ENCODE peak calls at places on chromosome 4, in six cellular contexts. L is H9, N is thyroid gland, H is breast epithelium, M is heart left ventricle, G is lower lobe of right lung. D is an unnamed sample.
A peak's percentile ranks its signal among the peaks of the same experiment; 100 is the strongest.

GRCh38 chr4:168063031-168063430 is 29.3 kb upstream of the ANXA10 start:
- DNase-seq in L (no peak), N (no peak), H (no peak), M (no peak), G (no peak), D (no peak)

GRCh38 chr4:3745886-3746656 is 20.1 kb upstream of the ADRA2C start:
- DNase-seq in L (no peak), N (no peak), H (no peak), M (no peak), G (no peak), D (peak; percentile 58)

GRCh38 chr4:79682161-79682560 is 274.1 kb upstream of the GK2 start:
- DNase-seq in L (no peak), N (no peak), H (no peak), M (no peak), G (no peak), D (no peak)

GRCh38 chr4:25002679-25003078 is 28.1 kb downstream of the LGI2 start:
- DNase-seq in L (no peak), N (no peak), H (no peak), M (no peak), G (no peak), D (no peak)

GRCh38 chr4:526189-526909 is 27.3 kb downstream of the PIGG start:
- DNase-seq in L (no peak), N (no peak), H (no peak), M (no peak), G (no peak), D (no peak)

GRCh38 chr4:153611679-153612078 is 72.4 kb upstream of the TLR2 start:
- DNase-seq in L (no peak), N (no peak), H (no peak), M (no peak), G (no peak), D (no peak)

GRCh38 chr4:149754526-149754925 is 61.1 kb downstream of the IQCM start:
- DNase-seq in L (no peak), N (no peak), H (no peak), M (no peak), G (no peak), D (no peak)

GRCh38 chr4:6938237-6938636 is 28.6 kb downstream of the TBC1D14 start:
- DNase-seq in L (no peak), N (no peak), H (no peak), M (peak; percentile 51), G (peak; percentile 75), D (no peak)

GRCh38 chr4:15729910-15730533 is 27.2 kb downstream of the BST1 start:
- DNase-seq in L (no peak), N (no peak), H (no peak), M (peak; percentile 13), G (no peak), D (peak; percentile 63)

GRCh38 chr4:65917486-65917885 is 247.2 kb upstream of the EPHA5 start:
- DNase-seq in L (no peak), N (no peak), H (no peak), M (no peak), G (no peak), D (no peak)

GRCh38 chr4:88308587-88308986 is 24.2 kb upstream of the PPM1K start:
- DNase-seq in L (no peak), N (no peak), H (no peak), M (no peak), G (no peak), D (no peak)

GRCh38 chr4:168408620-168409019 is 71.7 kb downstream of the DDX60L start:
- DNase-seq in L (no peak), N (peak; percentile 69), H (peak; percentile 57), M (peak; percentile 70), G (no peak), D (peak; percentile 37)

GRCh38 chr4:5824227-5824626 is 68.7 kb downstream of the CRMP1 start:
- DNase-seq in L (no peak), N (no peak), H (no peak), M (no peak), G (no peak), D (no peak)

GRCh38 chr4:69823481-69824186 is 36.3 kb downstream of the SULT1E1 start:
- DNase-seq in L (peak; percentile 57), N (no peak), H (no peak), M (no peak), G (peak; percentile 71), D (peak; percentile 32)

GRCh38 chr4:75180790-75181776 is 248.2 kb downstream of the PARM1 start:
- DNase-seq in L (peak; percentile 42), N (no peak), H (no peak), M (peak; percentile 17), G (no peak), D (no peak)

GRCh38 chr4:142883433-142883832 is 37.3 kb upstream of the INPP4B start:
- DNase-seq in L (no peak), N (no peak), H (no peak), M (no peak), G (no peak), D (peak; percentile 49)

GRCh38 chr4:6873792-6874461 is 35.7 kb upstream of the TBC1D14 start:
- DNase-seq in L (peak; percentile 75), N (peak; percentile 72), H (peak; percentile 51), M (peak; percentile 59), G (peak; percentile 82), D (peak; percentile 80)

GRCh38 chr4:152255437-152255836 is 280.5 kb downstream of the FBXW7 start:
- DNase-seq in L (no peak), N (peak; percentile 64), H (no peak), M (no peak), G (no peak), D (no peak)

GRCh38 chr4:54658321-54659093 is 750 bp downstream of the KIT start:
- DNase-seq in L (peak; percentile 54), N (peak; percentile 77), H (peak; percentile 47), M (peak; percentile 52), G (peak; percentile 64), D (peak; percentile 77)

GRCh38 chr4:165805406-165805805 is 67.6 kb upstream of the TLL1 start:
- DNase-seq in L (no peak), N (no peak), H (no peak), M (no peak), G (no peak), D (no peak)

GRCh38 chr4:122156819-122157218 is 4.7 kb downstream of the BLTP1 start:
- DNase-seq in L (no peak), N (no peak), H (no peak), M (no peak), G (no peak), D (no peak)

GRCh38 chr4:109977854-109978501 is 65.3 kb downstream of the EGF start:
- DNase-seq in L (no peak), N (no peak), H (no peak), M (no peak), G (no peak), D (peak; percentile 38)

GRCh38 chr4:77358315-77358928 is 201.4 kb downstream of the CCNG2 start:
- DNase-seq in L (peak; percentile 38), N (peak; percentile 12), H (no peak), M (peak; percentile 11), G (no peak), D (peak; percentile 68)

GRCh38 chr4:80153800-80154546 is 43.3 kb upstream of the PRDM8 start:
- DNase-seq in L (no peak), N (no peak), H (no peak), M (no peak), G (no peak), D (no peak)

GRCh38 chr4:54016504-54016903 is 47.9 kb downstream of the CHIC2 start:
- DNase-seq in L (no peak), N (no peak), H (no peak), M (no peak), G (no peak), D (no peak)

GRCh38 chr4:33626242-33626641 is 2618.1 kb downstream of the ARAP2 start:
- DNase-seq in L (no peak), N (no peak), H (no peak), M (no peak), G (no peak), D (no peak)

GRCh38 chr4:124947622-124948265 is 235.2 kb upstream of the ANKRD50 start:
- DNase-seq in L (no peak), N (no peak), H (no peak), M (no peak), G (no peak), D (no peak)

GRCh38 chr4:135184715-135185114 is 983.1 kb upstream of the PABPC4L start:
- DNase-seq in L (peak; percentile 36), N (no peak), H (no peak), M (no peak), G (no peak), D (peak; percentile 5)

GRCh38 chr4:43716721-43717395 is 731.8 kb downstream of the KCTD8 start:
- DNase-seq in L (no peak), N (no peak), H (no peak), M (no peak), G (no peak), D (no peak)

GRCh38 chr4:61004651-61005170 is 195.4 kb upstream of the ADGRL3 start:
- DNase-seq in L (no peak), N (no peak), H (no peak), M (no peak), G (no peak), D (no peak)

GRCh38 chr4:182307746-182308145 is 64.5 kb downstream of the TENM3 start:
- DNase-seq in L (no peak), N (peak; percentile 29), H (peak; percentile 61), M (no peak), G (no peak), D (no peak)

GRCh38 chr4:77818077-77818666 is 996 bp downstream of the CNOT6L start:
- DNase-seq in L (peak; percentile 66), N (peak; percentile 72), H (peak; percentile 79), M (peak; percentile 83), G (peak; percentile 85), D (peak; percentile 81)

GRCh38 chr4:84632092-84632491 is 49.2 kb downstream of the CDS1 start:
- DNase-seq in L (no peak), N (no peak), H (no peak), M (no peak), G (no peak), D (no peak)

GRCh38 chr4:86921608-86922252 is 13.1 kb upstream of the AFF1 start:
- DNase-seq in L (no peak), N (no peak), H (no peak), M (no peak), G (no peak), D (no peak)

GRCh38 chr4:4420421-4420820 is 33.5 kb downstream of the NSG1 start:
- DNase-seq in L (no peak), N (no peak), H (no peak), M (no peak), G (no peak), D (no peak)

GRCh38 chr4:81221303-81222081 is 6.5 kb upstream of the PRKG2 start:
- DNase-seq in L (no peak), N (no peak), H (no peak), M (no peak), G (no peak), D (no peak)
- H3K27ac ChIP-seq in L (no peak overlapping the region), N (no peak overlapping the region), H (no peak overlapping the region), M (no peak overlapping the region), G (no peak overlapping the region), D (no peak overlapping the region)

GRCh38 chr4:48557478-48557877 is 67.4 kb downstream of the ZAR1 start:
- DNase-seq in L (peak; percentile 32), N (no peak), H (no peak), M (no peak), G (no peak), D (no peak)
- TF ChIP-seq CTCF in L (peak; percentile 65), N (no peak), H (no peak), M (no peak), G (no peak), D (peak; percentile 43)

GRCh38 chr4:148054275-148054674 is 322.4 kb downstream of the ARHGAP10 start:
- DNase-seq in L (no peak), N (no peak), H (no peak), M (no peak), G (no peak), D (no peak)
- H3K27ac ChIP-seq in L (no peak overlapping the region), N (no peak overlapping the region), H (no peak overlapping the region), M (peak overlapping the region; percentile 74), G (no peak overlapping the region), D (peak overlapping the region; percentile 10)

GRCh38 chr4:2354127-2354526 is 64.3 kb downstream of the ZFYVE28 start:
- DNase-seq in L (peak; percentile 40), N (no peak), H (no peak), M (no peak), G (peak; percentile 28), D (peak; percentile 59)
- TF ChIP-seq CTCF in L (peak; percentile 56), N (no peak), H (no peak), M (no peak), G (peak; percentile 25), D (peak; percentile 52)

D was measured in neural progenitor cell.